ENCODE peak calls at places on chromosomes 3 and 15, in five cellular contexts. E is lower leg skin; F is activated T-cell treated with anti-CD3 and anti-CD28 coated beads, Interleukin-2, amount 50 U/mL, for 1 hour; G is NCI-H460; N is NAMALWA. T is an unnamed sample.

GRCh38 chr3:128392812-128393544 is 73.7 kb downstream of the DNAJB8 start:
- DNase-seq in F (no peak), E (no peak), G (no peak), N (no peak), T (no peak)

GRCh38 chr3:106512846-106513245 is 644.0 kb upstream of the CBLB start:
- DNase-seq in G (no peak), N (no peak), F (no peak), E (no peak), T (no peak)

GRCh38 chr15:66024998-66025397 is 155.7 kb downstream of the RAB11A start:
- DNase-seq in E (no peak), F (no peak), G (no peak), N (no peak), T (no peak)

GRCh38 chr15:26051771-26052685 is 188.9 kb upstream of the ATP10A start:
- DNase-seq in E (no peak), F (no peak), G (no peak), N (no peak), T (no peak)

GRCh38 chr3:31444220-31445142 is 88.2 kb upstream of the STT3B start:
- DNase-seq in F (no peak), N (no peak), G (no peak), E (no peak), T (no peak)

GRCh38 chr15:70722266-70723123 is 40.9 kb downstream of the UACA start:
- DNase-seq in E (no peak), N (peak; percentile 46), F (no peak), G (peak; percentile 45), T (peak; percentile 65)

GRCh38 chr3:167743799-167744198 is 8.3 kb downstream of the SERPINI1 start:
- DNase-seq in F (no peak), N (no peak), G (no peak), E (no peak), T (no peak)

GRCh38 chr3:49313902-49314676 is 25.8 kb downstream of the USP4 start:
- DNase-seq in E (no peak), F (no peak), N (no peak), G (no peak), T (no peak)

GRCh38 chr15:33330931-33331330 is 20.2 kb downstream of the RYR3 start:
- DNase-seq in G (no peak), E (no peak), F (no peak), N (no peak), T (no peak)

GRCh38 chr3:153070153-153070868 is 91.7 kb upstream of the RAP2B start:
- DNase-seq in N (no peak), E (no peak), F (no peak), G (no peak), T (peak; percentile 58)

GRCh38 chr3:128079823-128080222 is 27.6 kb downstream of the SEC61A1 start:
- DNase-seq in G (no peak), E (no peak), F (no peak), N (no peak), T (no peak)

GRCh38 chr3:52682016-52682415 is 3.7 kb downstream of the PBRM1 start:
- DNase-seq in E (no peak), F (no peak), N (no peak), G (no peak), T (peak; percentile 93)

GRCh38 chr15:33852570-33852969 is 115.7 kb upstream of the CHRM5 start:
- DNase-seq in N (no peak), E (no peak), G (no peak), F (no peak), T (no peak)

GRCh38 chr3:39275052-39275451 is 4.8 kb downstream of the CX3CR1 start:
- DNase-seq in G (no peak), E (no peak), F (no peak), N (no peak), T (no peak)